ENCODE peak calls at places on chromosomes 16 and 17, in four cellular contexts. One of them, this sample, is unnamed.

GRCh38 chr17:4711671-4712111 is 1.3 kb downstream of the ARRB2 start:
- DNase-seq in memory B cell: no peak
- DNase-seq in CD4-positive, alpha-beta T cell: no peak
- DNase-seq in HCEC 1CT: no peak
- DNase-seq in this sample: peak

GRCh38 chr16:19127674-19128131 is 13.9 kb downstream of the ITPRIPL2 start:
- DNase-seq in HCEC 1CT: no peak
- DNase-seq in memory B cell: no peak
- DNase-seq in CD4-positive, alpha-beta T cell: no peak
- DNase-seq in this sample: no peak

GRCh38 chr17:15264542-15264941 is 584 bp downstream of the PMP22 start:
- DNase-seq in HCEC 1CT: no peak
- DNase-seq in CD4-positive, alpha-beta T cell: no peak
- DNase-seq in memory B cell: no peak
- DNase-seq in this sample: no peak

GRCh38 chr16:777826-778225 is 10.4 kb downstream of the RPUSD1 start:
- DNase-seq in HCEC 1CT: no peak
- DNase-seq in CD4-positive, alpha-beta T cell: no peak
- DNase-seq in memory B cell: no peak
- DNase-seq in this sample: no peak

GRCh38 chr16:14562691-14563491 is 67.2 kb downstream of the PARN start:
- DNase-seq in memory B cell: no peak
- DNase-seq in HCEC 1CT: no peak
- DNase-seq in CD4-positive, alpha-beta T cell: no peak
- DNase-seq in this sample: no peak

GRCh38 chr16:2035431-2036199 is 8.9 kb downstream of the NHERF2 start:
- DNase-seq in memory B cell: no peak
- DNase-seq in CD4-positive, alpha-beta T cell: no peak
- DNase-seq in HCEC 1CT: peak
- DNase-seq in this sample: no peak

GRCh38 chr16:14354561-14355351 is 275.3 kb downstream of the PARN start:
- DNase-seq in CD4-positive, alpha-beta T cell: no peak
- DNase-seq in HCEC 1CT: no peak
- DNase-seq in memory B cell: peak
- DNase-seq in this sample: no peak

GRCh38 chr16:22719945-22720344 is 94.0 kb upstream of the HS3ST2 start:
- DNase-seq in memory B cell: no peak
- DNase-seq in CD4-positive, alpha-beta T cell: no peak
- DNase-seq in HCEC 1CT: no peak
- DNase-seq in this sample: no peak

GRCh38 chr17:6361733-6362132 is 73.2 kb downstream of the AIPL1 start:
- DNase-seq in HCEC 1CT: peak
- DNase-seq in memory B cell: no peak
- DNase-seq in CD4-positive, alpha-beta T cell: no peak
- DNase-seq in this sample: no peak

GRCh38 chr16:87809150-87809902 is 43.5 kb upstream of the KLHDC4 start:
- DNase-seq in HCEC 1CT: no peak
- DNase-seq in CD4-positive, alpha-beta T cell: no peak
- DNase-seq in memory B cell: no peak
- DNase-seq in this sample: no peak

GRCh38 chr16:9275816-9276354 is 184.4 kb downstream of the HAPSTR1 start:
- DNase-seq in HCEC 1CT: no peak
- DNase-seq in CD4-positive, alpha-beta T cell: no peak
- DNase-seq in memory B cell: no peak
- DNase-seq in this sample: no peak

GRCh38 chr16:31331141-31331764 is 23.7 kb upstream of the ITGAX start:
- DNase-seq in HCEC 1CT: no peak
- DNase-seq in memory B cell: no peak
- DNase-seq in CD4-positive, alpha-beta T cell: peak
- DNase-seq in this sample: no peak

GRCh38 chr16:88645941-88646340 is 4.9 kb downstream of the CYBA start:
- DNase-seq in CD4-positive, alpha-beta T cell: no peak
- DNase-seq in memory B cell: no peak
- DNase-seq in HCEC 1CT: no peak
- DNase-seq in this sample: no peak

GRCh38 chr17:9232591-9233270 is 211.4 kb downstream of the NTN1 start:
- DNase-seq in HCEC 1CT: no peak
- DNase-seq in CD4-positive, alpha-beta T cell: no peak
- DNase-seq in memory B cell: no peak
- DNase-seq in this sample: no peak

GRCh38 chr17:69605571-69605970 is 191.1 kb downstream of the MAP2K6 start:
- DNase-seq in memory B cell: no peak
- DNase-seq in HCEC 1CT: no peak
- DNase-seq in CD4-positive, alpha-beta T cell: no peak
- DNase-seq in this sample: no peak

GRCh38 chr16:56477096-56477878 is 25.9 kb downstream of the OGFOD1 start:
- DNase-seq in HCEC 1CT: peak
- DNase-seq in CD4-positive, alpha-beta T cell: no peak
- DNase-seq in memory B cell: no peak
- DNase-seq in this sample: no peak

GRCh38 chr17:38403491-38403890 is 24.8 kb upstream of the ARHGAP23 start:
- DNase-seq in HCEC 1CT: no peak
- DNase-seq in CD4-positive, alpha-beta T cell: no peak
- DNase-seq in memory B cell: no peak
- DNase-seq in this sample: no peak

GRCh38 chr17:41733348-41734138 is 900 bp downstream of the HAP1 start:
- DNase-seq in HCEC 1CT: no peak
- DNase-seq in memory B cell: no peak
- DNase-seq in CD4-positive, alpha-beta T cell: no peak
- DNase-seq in this sample: no peak

GRCh38 chr17:11551442-11551841 is 46.8 kb upstream of the DNAH9 start:
- DNase-seq in CD4-positive, alpha-beta T cell: no peak
- DNase-seq in memory B cell: no peak
- DNase-seq in HCEC 1CT: no peak
- DNase-seq in this sample: no peak